ENCODE peak calls at places on chromosomes 5 and 9, in nine cellular contexts. F is stimulated activated CD8-positive, alpha-beta memory T cell treated with anti-CD3 and anti-CD28 coated beads, Interleukin-7, amount 100 ng/mL, for 24 hours; B is fibroblast of the aortic adventitia; H is KBM-7; N is activated CD8-positive, alpha-beta memory T cell treated with anti-CD3 and anti-CD28 coated beads, Interleukin-2, amount 50 U/mL, for 48 hours; G is amygdala; D is HTR-8/SVneo; E is stimulated activated naive CD4-positive, alpha-beta T cell; T is mesothelial cell of epicardium. A is an unnamed sample.

GRCh38 chr9:136754626-136755284 is 3.3 kb downstream of the LCN8 start:
- DNase-seq in G (no peak), N (no peak), D (no peak), B (no peak), F (no peak), H (no peak), T (no peak), E (no peak), A (no peak)

GRCh38 chr9:93823245-93824072 is 131.7 kb downstream of the BARX1 start:
- DNase-seq in E (no peak), B (no peak), T (no peak), N (no peak), F (no peak), H (no peak), G (no peak), D (no peak), A (no peak)

GRCh38 chr5:111254613-111255012 is 30.4 kb downstream of the CAMK4 start:
- DNase-seq in G (no peak), T (no peak), F (peak; percentile 45), E (no peak), H (no peak), B (peak; percentile 8), N (peak; percentile 77), D (no peak), A (no peak)

GRCh38 chr9:136348691-136349090 is 14.9 kb downstream of the DNLZ start:
- DNase-seq in E (no peak), D (no peak), T (no peak), G (no peak), B (no peak), F (no peak), H (no peak), N (no peak), A (no peak)

GRCh38 chr9:78904686-78905085 is 607.8 kb downstream of the PSAT1 start:
- DNase-seq in B (no peak), T (no peak), F (no peak), N (no peak), H (no peak), G (no peak), E (no peak), D (no peak), A (no peak)

GRCh38 chr9:135224286-135224871 is 136.9 kb downstream of the OLFM1 start:
- DNase-seq in F (no peak), H (no peak), E (no peak), T (no peak), G (no peak), N (no peak), D (no peak), B (no peak), A (no peak)

GRCh38 chr9:133160742-133161541 is 2.8 kb downstream of the GBGT1 start:
- DNase-seq in D (peak; percentile 65), E (peak; percentile 17), G (peak; percentile 35), N (no peak), B (peak; percentile 59), T (no peak), F (no peak), H (peak; percentile 77), A (no peak)

GRCh38 chr5:53547226-53547625 is 13.2 kb upstream of the NDUFS4 start:
- DNase-seq in D (no peak), B (no peak), G (no peak), H (no peak), F (no peak), N (no peak), E (no peak), T (no peak), A (no peak)

GRCh38 chr9:35560625-35561337 is 44.3 kb upstream of the TESK1 start:
- DNase-seq in D (no peak), G (no peak), F (no peak), B (no peak), E (no peak), N (peak; percentile 37), T (no peak), H (no peak), A (no peak)

GRCh38 chr5:108276187-108276586 is 105.7 kb downstream of the FBXL17 start:
- DNase-seq in N (no peak), D (no peak), T (no peak), E (no peak), F (no peak), B (no peak), H (no peak), G (no peak), A (no peak)

GRCh38 chr9:35470894-35471293 is 19.0 kb upstream of the RUSC2 start:
- DNase-seq in G (no peak), E (no peak), H (no peak), N (no peak), B (peak; percentile 96), F (no peak), T (no peak), D (no peak), A (no peak)

GRCh38 chr5:122751293-122751753 is 23.6 kb upstream of the SNX2 start:
- DNase-seq in E (no peak), B (peak; percentile 67), G (no peak), D (peak; percentile 53), N (no peak), H (no peak), F (no peak), T (peak; percentile 29), A (no peak)

GRCh38 chr5:36569456-36569855 is 37.0 kb upstream of the SLC1A3 start:
- DNase-seq in N (no peak), H (no peak), B (peak; percentile 70), E (no peak), D (no peak), F (no peak), T (no peak), G (no peak), A (no peak)

GRCh38 chr5:71663570-71663969 is 55.5 kb upstream of the CARTPT start:
- DNase-seq in T (no peak), H (no peak), F (no peak), E (no peak), N (no peak), B (no peak), G (no peak), D (no peak), A (no peak)

GRCh38 chr9:128397831-128398230 is 22.8 kb upstream of the CERCAM start:
- DNase-seq in B (no peak), G (no peak), F (no peak), E (no peak), H (no peak), D (no peak), T (no peak), N (no peak), A (no peak)

GRCh38 chr5:92775711-92776615 is 805.1 kb downstream of the NR2F1-AS1 start:
- DNase-seq in F (no peak), B (no peak), T (no peak), N (no peak), H (no peak), E (no peak), D (no peak), G (no peak), A (no peak)

GRCh38 chr5:112417931-112418358 is 1.1 kb downstream of the EPB41L4A start:
- DNase-seq in E (no peak), F (peak; percentile 25), N (peak; percentile 65), T (no peak), G (no peak), H (no peak), D (no peak), B (peak; percentile 15), A (no peak)

GRCh38 chr9:35680331-35681105 is 6.8 kb downstream of the CA9 start:
- DNase-seq in F (no peak), G (no peak), T (no peak), B (peak; percentile 22), E (no peak), H (no peak), D (no peak), N (no peak), A (no peak)

GRCh38 chr5:150070277-150070638 is 16.1 kb downstream of the CSF1R start:
- DNase-seq in N (peak; percentile 45), E (no peak), T (no peak), D (no peak), F (no peak), H (no peak), B (no peak), G (no peak), A (no peak)

GRCh38 chr5:172434246-172434645 is 20.1 kb downstream of the SH3PXD2B start:
- DNase-seq in B (no peak), N (no peak), F (no peak), H (no peak), D (no peak), E (no peak), T (no peak), G (no peak), A (no peak)

GRCh38 chr9:135087489-135087791 is at the start of gene OLFM1:
- DNase-seq in T (no peak), N (peak; percentile 72), H (peak; percentile 64), D (peak; percentile 58), G (peak; percentile 74), E (no peak), B (peak; percentile 45), F (no peak), A (peak; percentile 64)

GRCh38 chr5:4306029-4306428 is 710.4 kb downstream of the IRX1 start:
- DNase-seq in E (no peak), B (no peak), H (no peak), D (no peak), G (no peak), T (no peak), F (no peak), N (no peak), A (no peak)

GRCh38 chr9:113996531-113997001 is 81.5 kb downstream of the AMBP start:
- DNase-seq in G (no peak), N (peak; percentile 25), T (no peak), F (no peak), D (no peak), E (no peak), H (no peak), B (no peak), A (no peak)

GRCh38 chr5:161096006-161096405 is 244.0 kb upstream of the ATP10B start:
- DNase-seq in F (no peak), B (no peak), H (no peak), T (no peak), G (no peak), E (no peak), D (no peak), N (no peak), A (no peak)

GRCh38 chr9:83274787-83275186 is 211.8 kb upstream of the RASEF start:
- DNase-seq in H (no peak), B (no peak), E (no peak), F (no peak), G (no peak), T (no peak), D (no peak), N (no peak), A (no peak)

GRCh38 chr5:94544031-94544650 is 74.3 kb downstream of the KIAA0825 start:
- DNase-seq in F (no peak), E (no peak), G (no peak), T (no peak), D (no peak), N (no peak), H (peak; percentile 93), B (peak; percentile 23), A (no peak)

GRCh38 chr5:140794594-140795258 is at the start of gene PCDHA2:
- DNase-seq in E (no peak), T (no peak), H (peak; percentile 6), F (no peak), G (no peak), B (no peak), D (peak; percentile 21), N (no peak), A (no peak)

GRCh38 chr5:35869705-35870277 is 13.1 kb downstream of the IL7R start:
- DNase-seq in T (no peak), H (peak; percentile 75), B (no peak), G (no peak), N (no peak), D (no peak), E (no peak), F (no peak), A (no peak)

GRCh38 chr5:33008751-33009418 is 297.8 kb downstream of the NPR3 start:
- DNase-seq in G (no peak), B (no peak), F (no peak), E (no peak), D (no peak), H (no peak), T (no peak), N (no peak), A (no peak)

GRCh38 chr9:98572796-98573195 is 135.9 kb downstream of the GABBR2 start:
- DNase-seq in E (no peak), G (no peak), B (no peak), D (no peak), T (no peak), N (peak; percentile 7), H (no peak), F (no peak), A (no peak)

GRCh38 chr5:93428868-93429267 is 152.2 kb downstream of the NR2F1-AS1 start:
- DNase-seq in H (no peak), E (no peak), B (peak; percentile 44), N (no peak), D (no peak), F (no peak), G (no peak), T (no peak), A (no peak)